ENCODE peak calls at places on chromosome 3, in five cellular contexts. D is CD8-positive, alpha-beta T cell; I is prostate gland; W is keratinocyte; S is ovary. O is an unnamed sample. For H3K36me3, the result is how much of the 10 kb centered on the place peaks cover.

GRCh38 chr3:149620291-149621020 is 37.4 kb downstream of the WWTR1 start:
- DNase-seq in I (no peak), W (no peak), S (no peak), D (no peak), O (no peak)

GRCh38 chr3:131596884-131597283 is 94.1 kb upstream of the MRPL3 start:
- DNase-seq in D (no peak), W (no peak), I (no peak), S (no peak), O (no peak)

GRCh38 chr3:98734737-98735136 is 28.4 kb upstream of the ST3GAL6 start:
- DNase-seq in S (no peak), D (no peak), W (no peak), I (no peak), O (no peak)

GRCh38 chr3:190222360-190222759 is 99.9 kb downstream of the CLDN1 start:
- DNase-seq in D (no peak), I (no peak), S (no peak), W (no peak), O (no peak)

GRCh38 chr3:98971183-98971681 is 69.7 kb upstream of the DCBLD2 start:
- DNase-seq in D (no peak), S (no peak), W (peak), I (no peak), O (no peak)

GRCh38 chr3:140842984-140843649 is 98.5 kb upstream of the SLC25A36 start:
- DNase-seq in D (no peak), W (no peak), S (no peak), I (no peak), O (no peak)

GRCh38 chr3:33883538-33884203 is 85.2 kb downstream of the PDCD6IP start:
- DNase-seq in D (no peak), W (no peak), I (no peak), S (no peak), O (no peak)

GRCh38 chr3:127820221-127820870 is 2.0 kb downstream of the MGLL start:
- DNase-seq in I (no peak), W (no peak), S (no peak), D (no peak), O (no peak)

GRCh38 chr3:149489060-149489690 is 14.7 kb downstream of the TM4SF4 start:
- DNase-seq in S (no peak), I (no peak), D (no peak), W (no peak), O (no peak)

GRCh38 chr3:166274996-166275395 is 437.8 kb upstream of the BCHE start:
- DNase-seq in I (no peak), S (no peak), D (no peak), W (no peak), O (no peak)

GRCh38 chr3:128425142-128425845 is 41.4 kb downstream of the DNAJB8 start:
- DNase-seq in D (no peak), W (no peak), I (no peak), S (no peak), O (no peak)

GRCh38 chr3:193963808-193964516 is 172.0 kb upstream of the HES1 start:
- DNase-seq in I (no peak), W (no peak), D (no peak), S (no peak), O (no peak)

GRCh38 chr3:23576379-23576959 is 229.3 kb upstream of the UBE2E1 start:
- DNase-seq in W (no peak), D (no peak), I (peak), S (no peak), O (no peak)

GRCh38 chr3:24802614-24803013 is 308.0 kb upstream of the THRB start:
- DNase-seq in S (no peak), W (no peak), D (no peak), I (no peak), O (no peak)

GRCh38 chr3:4994823-4995499 is 15.7 kb downstream of the BHLHE40 start:
- DNase-seq in D (no peak), W (no peak), S (no peak), I (peak), O (no peak)

GRCh38 chr3:54427951-54428871 is 305.9 kb downstream of the CACNA2D3 start:
- DNase-seq in D (no peak), W (peak), S (peak), I (peak), O (peak)

GRCh38 chr3:71265365-71265935 is 318.1 kb downstream of the FOXP1 start:
- DNase-seq in D (no peak), W (no peak), I (no peak), S (no peak), O (no peak)

GRCh38 chr3:94360982-94361381 is 298.1 kb downstream of the NSUN3 start:
- DNase-seq in S (peak), I (peak), W (no peak), D (no peak), O (no peak)

GRCh38 chr3:65398953-65399352 is 639.8 kb downstream of the MAGI1 start:
- DNase-seq in S (no peak), D (no peak), W (no peak), I (no peak), O (no peak)

GRCh38 chr3:188627652-188628051 is 473.7 kb downstream of the LPP start:
- DNase-seq in S (no peak), I (no peak), W (peak), D (no peak), O (no peak)

GRCh38 chr3:56624725-56625124 is 58.3 kb downstream of the TASOR start:
- DNase-seq in W (no peak), D (no peak), S (no peak), I (no peak), O (no peak)

GRCh38 chr3:45940004-45940780 is 3.1 kb upstream of the CXCR6 start:
- DNase-seq in I (no peak), D (no peak), W (no peak), S (no peak), O (no peak)

GRCh38 chr3:73207946-73208345 is 146.5 kb downstream of the EBLN2 start:
- DNase-seq in W (no peak), S (no peak), D (no peak), I (no peak), O (no peak)

DNA sequence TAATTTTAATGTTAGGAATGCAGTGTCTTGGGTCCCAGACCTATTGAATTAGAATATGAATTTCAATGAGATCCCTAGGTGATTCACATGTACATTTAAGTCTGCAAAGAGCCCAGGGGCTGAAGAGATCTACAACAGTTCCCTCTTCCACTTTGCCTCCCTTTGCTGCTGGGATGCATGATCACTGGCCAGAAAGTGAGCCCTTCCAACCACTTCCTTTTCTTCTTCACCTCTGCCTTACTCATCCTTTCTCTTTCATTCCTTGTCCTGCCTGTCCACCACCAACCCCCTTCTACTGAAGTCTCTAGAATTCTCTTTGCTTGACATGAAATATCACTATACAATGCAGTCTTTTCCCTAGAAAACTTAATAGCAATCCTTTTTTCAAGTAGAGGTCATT is 222.4 kb upstream of the LRIG1 start:
- DNase-seq in W (no peak), D (no peak), I (no peak), S (no peak), O (no peak)
- TF ChIP-seq CTCF in W (no peak), D (no peak), I (no peak), S (no peak), O (no peak)

GRCh38 chr3:197711973-197712707 is 24.6 kb downstream of the RUBCN start:
- DNase-seq in S (peak), W (peak), D (peak), I (peak), O (peak)

GRCh38 chr3:197709135-197709534 is 27.6 kb downstream of the RUBCN start:
- DNase-seq in S (no peak), W (no peak), I (no peak), D (no peak), O (no peak)

GRCh38 chr3:197718904-197719303 is 17.8 kb downstream of the RUBCN start:
- DNase-seq in D (no peak), I (no peak), W (peak), S (no peak), O (no peak)

GRCh38 chr3:197713477-197713822 is 23.3 kb downstream of the RUBCN start:
- DNase-seq in D (no peak), W (no peak), S (no peak), I (no peak), O (no peak)

DNA sequence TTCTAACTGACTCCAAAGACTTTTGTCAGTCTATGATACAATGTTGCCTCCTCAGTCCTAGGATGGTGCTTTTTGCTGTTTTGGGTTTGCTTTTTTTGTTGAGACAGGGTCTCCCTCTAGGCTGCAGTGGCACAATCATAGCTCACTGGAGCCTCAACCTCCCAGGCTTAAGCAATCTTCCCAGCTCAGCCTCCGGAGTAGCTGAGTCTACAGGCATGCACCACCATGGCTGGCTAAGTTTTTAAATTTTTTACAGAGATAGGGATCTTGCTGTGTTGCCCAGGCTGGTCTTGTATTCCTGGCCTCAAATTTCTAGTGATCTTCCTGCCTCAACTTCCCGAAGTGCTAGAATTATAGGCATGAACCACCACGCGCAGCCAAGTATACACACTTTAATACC is 22.5 kb downstream of the RUBCN start:
- DNase-seq in W (no peak), S (no peak), I (no peak), D (no peak), O (no peak)
- H3K27ac ChIP-seq in W (no peak), S (no peak), I (no peak), D (no peak), O (peak)

DNA sequence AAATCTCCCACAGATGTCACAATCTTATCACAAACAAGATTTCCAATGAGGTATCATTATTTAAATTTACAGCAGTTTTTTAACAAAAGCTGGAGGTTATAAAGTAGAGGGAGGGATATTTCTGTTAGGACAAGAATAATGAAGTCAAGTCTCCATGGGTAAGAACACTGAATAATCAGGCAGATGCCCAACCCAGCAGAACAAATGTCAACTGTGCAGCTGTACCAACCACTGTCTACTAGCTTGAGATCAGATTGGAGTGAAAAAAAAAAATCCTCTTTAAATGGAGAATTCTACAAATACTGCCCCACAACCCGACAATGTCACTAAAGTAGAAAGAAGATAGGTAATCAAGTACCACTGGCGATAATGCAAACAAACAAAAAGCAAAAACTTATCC is 30.3 kb downstream of the DHX36 start:
- DNase-seq in D (no peak), S (no peak), I (no peak), W (no peak), O (no peak)
- H3K36me3 ChIP-seq in D (under half), S (under half), I (under half), W (under half), O (under half)

GRCh38 chr3:48157950-48158376 is 30.3 kb downstream of the CDC25A start:
- DNase-seq in S (peak), W (no peak), I (peak), D (peak), O (peak)
- TF ChIP-seq CTCF in S (no peak), W (peak), I (peak), D (peak), O (peak)

DNA sequence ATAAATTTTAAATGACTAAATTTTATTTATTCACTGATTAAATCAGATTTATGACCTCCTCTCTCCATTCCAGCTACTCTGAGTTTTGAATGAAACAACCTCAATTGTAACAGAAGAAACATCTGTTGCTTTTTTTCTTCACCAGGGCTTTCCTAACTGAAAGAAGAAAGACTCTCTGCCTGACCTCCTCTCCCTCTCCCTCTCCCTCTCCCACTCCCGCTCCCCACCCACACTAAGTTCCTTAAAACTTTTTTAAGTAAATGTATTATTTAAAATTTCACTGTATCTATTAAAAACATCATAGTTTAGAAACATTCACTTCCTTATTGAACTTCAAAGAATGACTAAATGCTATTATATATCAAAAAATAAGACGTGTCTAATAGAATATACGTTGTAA is 122.0 kb downstream of the TFDP2 start:
- DNase-seq in S (no peak), D (no peak), W (no peak), I (no peak), O (no peak)
- H3K27ac ChIP-seq in S (no peak), D (no peak), W (peak), I (peak), O (peak)

GRCh38 chr3:155747286-155747685 is 2.4 kb upstream of the PLCH1 start:
- DNase-seq in W (no peak), S (no peak), I (no peak), D (no peak), O (no peak)

GRCh38 chr3:155747867-155748266 is 3.0 kb upstream of the PLCH1 start:
- DNase-seq in W (no peak), I (no peak), D (no peak), S (no peak), O (no peak)

GRCh38 chr3:155746703-155747102 is 1.8 kb upstream of the PLCH1 start:
- DNase-seq in S (no peak), W (no peak), I (no peak), D (no peak), O (no peak)

GRCh38 chr3:155745795-155746550 is 1.1 kb upstream of the PLCH1 start:
- DNase-seq in D (no peak), S (no peak), W (no peak), I (no peak), O (peak)

DNA sequence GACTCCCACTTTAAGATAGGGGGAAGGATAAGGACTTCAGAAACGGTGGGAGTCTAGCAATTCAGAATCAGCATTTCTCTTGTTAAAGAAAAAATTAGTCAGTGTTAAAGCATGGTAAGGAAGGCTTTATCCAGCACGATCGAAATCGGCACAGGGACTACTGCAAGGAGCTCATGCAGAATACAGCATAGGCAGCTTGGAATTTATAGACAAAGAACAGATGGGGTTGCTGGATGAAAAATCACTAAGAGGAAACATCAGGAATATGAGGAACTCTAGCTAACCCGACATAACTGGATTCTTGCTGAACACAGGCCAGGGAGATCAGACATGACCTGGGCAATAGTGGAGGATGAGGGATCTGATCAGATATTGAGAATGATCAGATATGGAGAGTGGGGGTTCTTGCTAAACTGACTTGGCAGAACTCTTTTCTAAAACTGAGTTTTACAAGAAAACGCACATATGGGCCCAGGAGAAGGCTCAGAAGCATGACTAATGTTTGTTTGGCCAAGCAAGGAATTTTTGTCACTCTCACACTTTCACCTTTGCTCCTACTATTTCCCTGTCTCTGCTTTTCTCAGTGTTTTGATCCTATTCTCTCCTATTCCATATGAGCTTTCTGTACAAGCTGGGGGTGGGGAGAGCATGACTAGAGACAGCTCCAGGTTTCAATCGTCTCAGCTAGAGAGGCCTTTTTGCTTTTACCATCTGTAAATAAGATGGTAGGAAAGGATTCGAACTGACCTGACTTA is 3.9 kb upstream of the PLCH1 start:
- DNase-seq in I (no peak), D (no peak), W (no peak), S (no peak), O (no peak)
- H3K36me3 ChIP-seq in I (under half), D (under half), W (under half), S (under half), O (under half)

DNA sequence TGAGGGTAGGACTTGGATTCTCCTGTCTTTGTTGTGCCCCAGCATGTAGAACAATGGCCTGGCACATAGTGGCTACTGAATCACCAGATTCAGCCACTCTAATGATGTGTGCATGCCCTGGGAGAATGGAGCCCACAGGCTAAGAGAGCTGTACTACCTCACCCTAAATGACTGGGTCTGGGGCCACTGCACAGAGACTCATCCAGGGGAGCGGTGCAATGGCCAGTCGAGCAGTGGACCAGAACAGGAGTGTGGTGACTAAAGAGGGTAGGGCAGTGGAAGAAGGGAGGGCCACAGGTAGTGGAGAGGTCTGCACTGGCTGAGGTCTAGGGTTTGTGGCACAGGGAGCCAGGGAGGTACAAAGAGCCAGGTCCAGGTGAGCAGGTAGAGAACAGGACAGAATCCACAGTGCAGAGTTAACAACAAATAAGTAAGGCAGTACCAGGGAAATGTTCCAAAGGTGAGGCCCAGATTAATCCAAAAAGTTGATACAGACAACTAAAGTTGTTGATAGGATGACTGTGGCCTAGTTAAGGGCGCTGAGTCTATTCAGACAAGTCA is 142.7 kb upstream of the ATP11B start:
- DNase-seq in D (no peak), W (no peak), I (no peak), S (no peak), O (no peak)
- TF ChIP-seq CTCF in D (no peak), W (no peak), I (no peak), S (no peak), O (no peak)

GRCh38 chr3:187039100-187039722 is 100.1 kb downstream of the RPL39L start:
- DNase-seq in D (no peak), I (no peak), W (no peak), S (no peak), O (no peak)
- H3K27ac ChIP-seq in D (no peak), I (peak), W (no peak), S (no peak), O (no peak)